ENCODE peak calls at places on chromosome 16, in four cellular contexts. D is ovary, W is A549, K is HepG2. U is an unnamed sample. For H3K4me1, the result is how much of the 10 kb centered on the place peaks cover.

GRCh38 chr16:3149630-3150345 is 15.0 kb downstream of the ZNF213 start:
- DNase-seq in D (peak), W (peak), K (no peak), U (peak)

GRCh38 chr16:2968368-2968737 is 795 bp upstream of the PAQR4 start:
- DNase-seq in D (no peak), W (no peak), K (no peak), U (no peak)

GRCh38 chr16:57092786-57093301 is 461 bp downstream of the CPNE2 start:
- DNase-seq in D (peak), W (no peak), K (no peak), U (peak)

GRCh38 chr16:9415588-9415987 is 324.1 kb downstream of the HAPSTR1 start:
- DNase-seq in D (no peak), W (no peak), K (no peak), U (no peak)

GRCh38 chr16:74123826-74124225 is 172.8 kb upstream of the PSMD7 start:
- DNase-seq in D (no peak), W (no peak), K (no peak), U (no peak)

GRCh38 chr16:29849505-29849904 is 13.5 kb downstream of the CDIPT start:
- DNase-seq in D (peak), W (no peak), K (no peak), U (no peak)

GRCh38 chr16:8751481-8752311 is 45.7 kb downstream of the TMEM186 start:
- DNase-seq in D (no peak), W (peak), K (peak), U (no peak)

GRCh38 chr16:89112377-89113151 is 18.9 kb downstream of the ACSF3 start:
- DNase-seq in D (no peak), W (no peak), K (no peak), U (no peak)

GRCh38 chr16:89431158-89431584 is 59.2 kb downstream of the ANKRD11 start:
- DNase-seq in D (peak), W (peak), K (no peak), U (peak)

GRCh38 chr16:23570992-23571632 is 13.6 kb downstream of the UBFD1 start:
- DNase-seq in D (no peak), W (no peak), K (no peak), U (no peak)

GRCh38 chr16:57735755-57736418 is at the start of gene KATNB1:
- DNase-seq in D (no peak), W (no peak), K (no peak), U (no peak)

GRCh38 chr16:67613808-67614207 is 31.1 kb upstream of the CARMIL2 start:
- DNase-seq in D (no peak), W (peak), K (peak), U (no peak)

GRCh38 chr16:70430667-70431536 is 8.0 kb downstream of the ST3GAL2 start:
- DNase-seq in D (no peak), W (no peak), K (peak), U (no peak)

GRCh38 chr16:49454426-49455180 is 81.0 kb downstream of the C16orf78 start:
- DNase-seq in D (no peak), W (no peak), K (no peak), U (peak)

GRCh38 chr16:86018487-86018886 is 119.5 kb downstream of the IRF8 start:
- DNase-seq in D (no peak), W (no peak), K (no peak), U (no peak)

GRCh38 chr16:53080345-53081031 is 25.7 kb downstream of the CHD9 start:
- DNase-seq in D (peak), W (peak), K (no peak), U (no peak)

GRCh38 chr16:64196444-64196843 is 925.4 kb downstream of the CDH11 start:
- DNase-seq in D (no peak), W (no peak), K (no peak), U (no peak)

GRCh38 chr16:50610331-50611262 is 62.4 kb downstream of the NKD1 start:
- DNase-seq in D (no peak), W (no peak), K (no peak), U (no peak)

GRCh38 chr16:30997000-30997886 is 12.2 kb downstream of the HSD3B7 start:
- DNase-seq in D (peak), W (peak), K (peak), U (peak)

GRCh38 chr16:81778861-81779539 is at the start of gene PLCG2:
- DNase-seq in D (no peak), W (peak), K (no peak), U (peak)

GRCh38 chr16:4924593-4925378 is 12.2 kb downstream of the PPL start:
- DNase-seq in D (no peak), W (no peak), K (peak), U (peak)

GRCh38 chr16:27676807-27677206 is 126.9 kb downstream of the KATNIP start:
- DNase-seq in D (no peak), W (no peak), K (no peak), U (no peak)

GRCh38 chr16:1656808-1657617 is 21.1 kb upstream of the JPT2 start:
- DNase-seq in D (no peak), W (no peak), K (no peak), U (peak)

GRCh38 chr16:3023669-3024478 is at the start of the genes HCFC1R1 and THOC6:
- DNase-seq in D (peak), W (peak), K (peak), U (peak)

GRCh38 chr16:67157106-67157748 is 2.5 kb downstream of the TRADD start:
- DNase-seq in D (no peak), W (no peak), K (no peak), U (no peak)

GRCh38 chr16:70331588-70332358 is 14.9 kb upstream of the DDX19A start:
- DNase-seq in D (no peak), W (no peak), K (no peak), U (no peak)

GRCh38 chr16:65524997-65525396 is 403.1 kb upstream of the CDH11 start:
- DNase-seq in D (no peak), W (no peak), K (no peak), U (no peak)

GRCh38 chr16:28212532-28212873 is 738 bp upstream of the XPO6 start:
- DNase-seq in D (no peak), W (no peak), K (no peak), U (no peak)

GRCh38 chr16:9065077-9065476 is 26.4 kb upstream of the HAPSTR1 start:
- DNase-seq in D (no peak), W (no peak), K (no peak), U (no peak)

GRCh38 chr16:25109643-25110042 is 1.9 kb upstream of the LCMT1 start:
- DNase-seq in D (no peak), W (peak), K (peak), U (no peak)

GRCh38 chr16:76345093-76345735 is 68.0 kb downstream of the CNTNAP4 start:
- DNase-seq in D (no peak), W (no peak), K (no peak), U (no peak)

GRCh38 chr16:85033153-85033552 is 5.6 kb downstream of the KIAA0513 start:
- DNase-seq in D (no peak), W (no peak), K (no peak), U (no peak)

GRCh38 chr16:80100846-80101451 is 439.8 kb upstream of the DYNLRB2 start:
- DNase-seq in D (no peak), W (no peak), K (no peak), U (no peak)

DNA sequence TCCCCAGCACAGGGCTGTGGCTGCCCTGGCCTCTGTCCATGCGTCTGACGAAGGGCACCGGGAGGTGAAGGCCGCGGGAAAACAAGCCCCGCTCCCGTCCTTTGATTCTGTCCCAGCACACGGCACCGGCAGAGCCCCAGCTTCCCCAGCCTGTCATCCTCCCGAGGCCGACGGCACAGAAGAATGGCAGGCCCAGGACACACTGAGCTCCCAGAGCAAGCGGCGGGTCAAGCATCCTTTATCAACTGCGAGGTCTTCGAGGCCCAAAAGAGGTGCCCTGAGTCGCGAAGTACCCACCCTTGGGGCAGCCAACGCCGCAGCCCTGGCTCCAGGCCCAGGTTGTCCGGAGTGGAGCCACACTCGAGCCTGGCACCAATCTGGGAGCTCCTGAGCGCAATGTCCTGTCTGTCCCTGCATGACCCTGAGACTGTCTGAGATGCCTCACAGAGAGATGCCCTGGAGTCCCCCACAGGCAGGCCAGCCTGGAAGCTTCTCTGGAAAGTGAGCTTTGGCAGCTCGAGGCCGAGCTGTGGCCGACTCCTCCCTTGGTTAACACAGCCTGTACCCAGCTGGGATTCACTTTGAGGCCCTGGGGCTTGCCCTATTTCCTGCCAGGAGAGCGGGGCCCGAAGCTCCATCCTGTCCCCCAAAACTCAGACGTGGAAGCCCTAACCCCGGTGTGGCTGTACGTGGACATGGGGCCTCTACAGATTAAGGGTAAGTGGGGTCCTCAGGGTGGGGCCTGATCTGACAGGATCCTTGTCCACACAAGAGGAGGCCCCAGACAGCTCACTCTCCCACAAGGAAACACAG is 23.3 kb downstream of the SLC7A5 start:
- DNase-seq in D (no peak), W (no peak), K (no peak), U (no peak)
- TF ChIP-seq POLR2A in D (no peak), W (no peak), K (no peak), U (no peak)

DNA sequence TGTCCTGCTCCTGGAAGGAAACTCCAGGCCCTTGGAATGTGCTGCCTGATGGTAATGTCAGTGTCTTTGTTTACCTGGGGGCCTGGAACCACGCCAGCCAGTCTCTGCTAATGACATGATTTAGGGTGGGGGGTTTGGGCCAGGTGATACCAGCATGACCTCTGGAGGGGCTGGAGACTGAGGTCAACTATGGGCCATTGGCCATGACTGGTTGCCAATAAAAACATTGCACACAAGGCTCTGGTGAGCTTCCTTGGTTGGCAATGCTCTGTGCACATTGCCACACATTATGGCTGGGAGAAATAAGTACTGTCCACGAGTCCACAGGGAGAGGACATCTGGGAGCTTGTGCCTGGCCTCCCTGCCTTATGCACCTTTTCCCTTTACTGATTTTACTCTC is 52.5 kb downstream of the LITAF start:
- DNase-seq in D (no peak), W (peak), K (no peak), U (no peak)
- TF ChIP-seq EP300 in D (no peak), W (peak), K (no peak), U (no peak)

DNA sequence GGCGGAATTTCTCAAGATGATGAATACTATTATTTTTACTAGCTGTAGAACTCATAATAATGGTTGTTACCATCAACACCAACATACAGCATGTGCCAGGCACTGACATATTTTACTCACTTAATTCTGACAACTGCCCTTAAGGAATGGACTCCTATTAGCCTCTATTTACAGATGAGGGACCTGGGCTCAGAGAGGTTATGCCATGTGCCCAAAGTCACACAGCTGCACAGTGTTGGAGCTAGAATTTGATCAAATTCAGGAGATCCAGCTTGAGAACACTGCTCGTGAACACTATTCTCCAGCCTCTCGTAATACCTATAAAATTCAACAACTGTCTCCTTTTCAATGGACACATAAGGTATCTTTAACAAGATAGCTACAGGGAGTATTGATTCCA is 97.2 kb downstream of the XYLT1 start:
- DNase-seq in D (no peak), W (no peak), K (no peak), U (no peak)
- H3K4me1 ChIP-seq in D (under half), W (under half), K (under half), U (under half)

GRCh38 chr16:529012-529575 is 1.6 kb downstream of the CAPN15 start:
- DNase-seq in D (no peak), W (no peak), K (no peak), U (no peak)

GRCh38 chr16:534089-534635 is 6.7 kb downstream of the CAPN15 start:
- DNase-seq in D (no peak), W (no peak), K (no peak), U (peak)

GRCh38 chr16:530111-530817 is 2.8 kb downstream of the CAPN15 start:
- DNase-seq in D (no peak), W (no peak), K (no peak), U (no peak)

GRCh38 chr16:533391-534088 is 6.0 kb downstream of the CAPN15 start:
- DNase-seq in D (peak), W (no peak), K (peak), U (peak)

GRCh38 chr16:531494-532125 is 4.1 kb downstream of the CAPN15 start:
- DNase-seq in D (no peak), W (no peak), K (no peak), U (no peak)
- TF ChIP-seq POLR2A in D (no peak), W (no peak), K (no peak), U (no peak)

DNA sequence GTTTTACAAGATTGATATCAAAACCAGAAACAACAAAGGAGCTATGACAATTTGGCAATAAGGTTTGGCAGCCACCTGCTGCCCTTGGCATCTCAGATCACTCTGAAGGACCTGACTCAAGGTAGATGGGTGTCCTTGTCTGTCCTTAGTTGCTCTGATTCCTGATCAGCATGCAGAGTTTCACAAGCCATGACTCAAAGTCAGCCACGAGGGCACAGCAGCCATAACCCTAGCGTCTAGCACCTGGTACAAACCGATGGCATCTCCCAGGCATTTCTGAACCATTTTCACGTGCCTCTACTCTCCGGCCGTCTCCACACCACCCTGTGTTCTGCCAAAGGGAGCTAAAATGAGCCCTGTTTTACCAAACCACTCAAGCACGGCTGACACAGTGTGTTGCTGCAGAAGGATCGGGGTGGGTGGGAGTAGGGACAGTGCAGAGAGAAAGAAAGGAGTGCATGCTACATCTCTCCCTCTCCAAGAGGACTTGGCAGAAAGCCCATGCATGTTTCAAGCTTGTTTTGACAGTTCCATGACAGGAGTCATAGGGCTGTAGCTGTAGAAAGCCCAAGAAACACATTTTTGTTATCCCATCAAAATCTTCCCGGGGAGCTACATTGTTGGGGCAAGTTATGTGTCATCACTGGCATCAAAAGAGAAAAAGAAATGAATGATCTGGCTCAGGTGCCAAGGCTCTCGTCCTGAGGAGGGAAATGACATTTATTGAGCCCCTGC is 297.3 kb downstream of the ABCC12 start:
- DNase-seq in D (no peak), W (no peak), K (no peak), U (no peak)
- TF ChIP-seq EP300 in D (no peak), W (no peak), K (no peak), U (no peak)

DNA sequence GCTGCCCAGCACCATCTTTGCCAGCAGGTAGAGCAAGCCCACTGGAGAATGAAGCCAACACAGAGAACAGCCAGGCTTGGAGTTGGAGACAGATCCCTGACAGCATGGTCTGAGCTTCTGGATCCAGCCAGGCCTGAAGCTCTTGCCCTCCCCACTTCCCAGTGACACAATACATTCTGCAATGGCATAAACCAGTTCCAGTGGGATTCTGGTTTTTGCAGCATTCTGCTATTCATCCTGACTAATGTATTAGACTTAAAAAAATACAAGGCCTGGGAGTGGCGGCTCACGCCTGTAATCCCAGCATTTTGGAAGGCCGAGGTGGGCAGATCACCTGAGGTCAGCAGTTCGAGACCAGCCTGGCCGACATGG is 40.6 kb upstream of the LITAF start:
- DNase-seq in D (no peak), W (no peak), K (no peak), U (no peak)
- H3K4me1 ChIP-seq in D (under half), W (under half), K (half or more), U (under half)

U was measured in stomach.